ENCODE peak calls at places on chromosome 14, in ten cellular contexts. N is fibroblast of lung; I is astrocyte of the cerebellum; W is activated CD4-positive, alpha-beta T cell treated with anti-CD3 and anti-CD28 coated beads, Interleukin-2, amount 50 U/mL, for 48 hours; F is brain microvascular endothelial cell; X is germinal center; H is heart right ventricle; J is transverse colon; P is activated CD4-positive, CD25-positive, alpha-beta regulatory T cell; D is GM12891. S is an unnamed sample.
A peak's percentile ranks its signal among the peaks of the same experiment; 100 is the strongest.

GRCh38 chr14:32940066-32940651 is 1.5 kb downstream of the NPAS3 start:
- DNase-seq in F (no peak), X (no peak), J (no peak), W (no peak), H (no peak), I (peak; percentile 9), D (no peak), N (peak; percentile 24), P (no peak), S (peak; percentile 6)

GRCh38 chr14:63245893-63246292 is 41.6 kb downstream of the RHOJ start:
- DNase-seq in J (no peak), X (no peak), W (no peak), I (no peak), N (no peak), H (peak; percentile 16), F (no peak), P (no peak), D (no peak), S (no peak)

GRCh38 chr14:100428727-100429126 is 105.6 kb downstream of the SLC25A47 start:
- DNase-seq in P (no peak), J (no peak), N (peak; percentile 47), D (no peak), I (peak; percentile 52), W (peak; percentile 26), X (no peak), F (peak; percentile 75), H (no peak), S (no peak)

GRCh38 chr14:81765654-81766275 is 232.1 kb upstream of the SEL1L start:
- DNase-seq in N (no peak), X (no peak), W (no peak), I (no peak), D (no peak), F (no peak), H (no peak), J (no peak), P (no peak), S (no peak)

GRCh38 chr14:52840916-52841315 is 49.5 kb upstream of the GNPNAT1 start:
- DNase-seq in D (no peak), W (no peak), I (no peak), P (no peak), N (peak; percentile 78), F (peak; percentile 56), H (no peak), J (no peak), X (no peak), S (peak; percentile 22)

GRCh38 chr14:49999826-50000214 is 106.9 kb downstream of the ARF6 start:
- DNase-seq in X (no peak), J (no peak), I (no peak), H (no peak), D (no peak), N (no peak), W (no peak), P (no peak), F (no peak), S (no peak)

GRCh38 chr14:56081139-56081538 is 37.1 kb upstream of the PELI2 start:
- DNase-seq in D (no peak), H (no peak), W (no peak), J (no peak), F (no peak), N (peak; percentile 26), X (no peak), P (no peak), I (no peak), S (no peak)

GRCh38 chr14:72524230-72524629 is 369.7 kb downstream of the DPF3 start:
- DNase-seq in H (no peak), P (no peak), W (no peak), F (no peak), D (no peak), N (no peak), J (no peak), X (no peak), I (no peak), S (no peak)

GRCh38 chr14:89619616-89620273 is 202.7 kb upstream of the FOXN3 start:
- DNase-seq in W (no peak), X (no peak), D (no peak), N (no peak), I (no peak), J (no peak), F (no peak), H (no peak), P (no peak), S (no peak)

GRCh38 chr14:57502581-57503254 is 9.1 kb upstream of the CCDC198 start:
- DNase-seq in H (peak; percentile 10), J (no peak), F (no peak), W (no peak), N (no peak), P (no peak), X (no peak), I (peak; percentile 38), D (no peak), S (no peak)

GRCh38 chr14:49766839-49767238 is 1.1 kb upstream of the KLHDC2 start:
- DNase-seq in W (no peak), N (peak; percentile 8), P (no peak), I (no peak), H (no peak), J (peak; percentile 13), X (no peak), D (no peak), F (no peak), S (peak; percentile 10)

GRCh38 chr14:35335388-35336092 is 43.4 kb downstream of the PSMA6 start:
- DNase-seq in H (no peak), W (no peak), F (no peak), D (no peak), I (no peak), J (peak; percentile 94), X (no peak), P (no peak), N (peak; percentile 45), S (no peak)